ENCODE peak calls at places on chromosomes 5 and 9, in ten cellular contexts. One of them, this sample, is unnamed.

GRCh38 chr5:115262405-115263247 is at the start of gene PGGT1B:
- DNase-seq in activated CD4-positive, alpha-beta T cell treated with anti-CD3 and anti-CD28 coated beads for 4 hours: peak
- DNase-seq in HCT116: peak
- DNase-seq in stimulated activated CD4-positive, alpha-beta T cell treated with anti-CD3 and anti-CD28 coated beads, Interleukin-12 subunit alpha, Interleukin-12 subunit beta, amount 100 ng/mL, for 24 hours: peak
- DNase-seq in sigmoid colon: peak
- DNase-seq in NCI-H1092 treated with DMSO at 0.1 percent for 48 hours: peak
- DNase-seq in LoVo: peak
- DNase-seq in stimulated activated naive CD8-positive, alpha-beta T cell treated with anti-CD3 and anti-CD28 coated beads, Interleukin-15, amount 100 ng/mL, for 72 hours: peak
- DNase-seq in kidney glomerular epithelial cell: peak
- DNase-seq in stimulated activated CD8-positive, alpha-beta memory T cell treated with anti-CD3 and anti-CD28 coated beads, Interleukin-15, amount 100 ng/mL, for 24 hours: peak
- DNase-seq in this sample: peak

GRCh38 chr9:135344523-135344901 is 135.1 kb upstream of the PPP1R26 start:
- DNase-seq in stimulated activated naive CD8-positive, alpha-beta T cell treated with anti-CD3 and anti-CD28 coated beads, Interleukin-15, amount 100 ng/mL, for 72 hours: no peak
- DNase-seq in activated CD4-positive, alpha-beta T cell treated with anti-CD3 and anti-CD28 coated beads for 4 hours: no peak
- DNase-seq in HCT116: no peak
- DNase-seq in stimulated activated CD4-positive, alpha-beta T cell treated with anti-CD3 and anti-CD28 coated beads, Interleukin-12 subunit alpha, Interleukin-12 subunit beta, amount 100 ng/mL, for 24 hours: no peak
- DNase-seq in kidney glomerular epithelial cell: no peak
- DNase-seq in stimulated activated CD8-positive, alpha-beta memory T cell treated with anti-CD3 and anti-CD28 coated beads, Interleukin-15, amount 100 ng/mL, for 24 hours: no peak
- DNase-seq in LoVo: no peak
- DNase-seq in sigmoid colon: no peak
- DNase-seq in NCI-H1092 treated with DMSO at 0.1 percent for 48 hours: no peak
- DNase-seq in this sample: no peak

GRCh38 chr5:174227228-174227627 is 181.7 kb downstream of the NSG2 start:
- DNase-seq in stimulated activated naive CD8-positive, alpha-beta T cell treated with anti-CD3 and anti-CD28 coated beads, Interleukin-15, amount 100 ng/mL, for 72 hours: no peak
- DNase-seq in HCT116: no peak
- DNase-seq in LoVo: no peak
- DNase-seq in stimulated activated CD4-positive, alpha-beta T cell treated with anti-CD3 and anti-CD28 coated beads, Interleukin-12 subunit alpha, Interleukin-12 subunit beta, amount 100 ng/mL, for 24 hours: no peak
- DNase-seq in NCI-H1092 treated with DMSO at 0.1 percent for 48 hours: no peak
- DNase-seq in kidney glomerular epithelial cell: no peak
- DNase-seq in activated CD4-positive, alpha-beta T cell treated with anti-CD3 and anti-CD28 coated beads for 4 hours: no peak
- DNase-seq in stimulated activated CD8-positive, alpha-beta memory T cell treated with anti-CD3 and anti-CD28 coated beads, Interleukin-15, amount 100 ng/mL, for 24 hours: no peak
- DNase-seq in sigmoid colon: no peak
- DNase-seq in this sample: no peak

GRCh38 chr5:124519396-124519795 is 227.0 kb downstream of the ZNF608 start:
- DNase-seq in sigmoid colon: no peak
- DNase-seq in activated CD4-positive, alpha-beta T cell treated with anti-CD3 and anti-CD28 coated beads for 4 hours: no peak
- DNase-seq in stimulated activated naive CD8-positive, alpha-beta T cell treated with anti-CD3 and anti-CD28 coated beads, Interleukin-15, amount 100 ng/mL, for 72 hours: no peak
- DNase-seq in NCI-H1092 treated with DMSO at 0.1 percent for 48 hours: no peak
- DNase-seq in LoVo: no peak
- DNase-seq in stimulated activated CD4-positive, alpha-beta T cell treated with anti-CD3 and anti-CD28 coated beads, Interleukin-12 subunit alpha, Interleukin-12 subunit beta, amount 100 ng/mL, for 24 hours: no peak
- DNase-seq in stimulated activated CD8-positive, alpha-beta memory T cell treated with anti-CD3 and anti-CD28 coated beads, Interleukin-15, amount 100 ng/mL, for 24 hours: no peak
- DNase-seq in kidney glomerular epithelial cell: no peak
- DNase-seq in HCT116: no peak
- DNase-seq in this sample: no peak

GRCh38 chr5:87137280-87137679 is 130.4 kb upstream of the RASA1 start:
- DNase-seq in stimulated activated naive CD8-positive, alpha-beta T cell treated with anti-CD3 and anti-CD28 coated beads, Interleukin-15, amount 100 ng/mL, for 72 hours: no peak
- DNase-seq in LoVo: no peak
- DNase-seq in NCI-H1092 treated with DMSO at 0.1 percent for 48 hours: no peak
- DNase-seq in activated CD4-positive, alpha-beta T cell treated with anti-CD3 and anti-CD28 coated beads for 4 hours: no peak
- DNase-seq in HCT116: no peak
- DNase-seq in sigmoid colon: no peak
- DNase-seq in stimulated activated CD4-positive, alpha-beta T cell treated with anti-CD3 and anti-CD28 coated beads, Interleukin-12 subunit alpha, Interleukin-12 subunit beta, amount 100 ng/mL, for 24 hours: no peak
- DNase-seq in kidney glomerular epithelial cell: no peak
- DNase-seq in stimulated activated CD8-positive, alpha-beta memory T cell treated with anti-CD3 and anti-CD28 coated beads, Interleukin-15, amount 100 ng/mL, for 24 hours: no peak
- DNase-seq in this sample: no peak

GRCh38 chr9:93064392-93065124 is 6.1 kb downstream of the SUSD3 start:
- DNase-seq in activated CD4-positive, alpha-beta T cell treated with anti-CD3 and anti-CD28 coated beads for 4 hours: peak
- DNase-seq in stimulated activated CD4-positive, alpha-beta T cell treated with anti-CD3 and anti-CD28 coated beads, Interleukin-12 subunit alpha, Interleukin-12 subunit beta, amount 100 ng/mL, for 24 hours: peak
- DNase-seq in NCI-H1092 treated with DMSO at 0.1 percent for 48 hours: no peak
- DNase-seq in LoVo: no peak
- DNase-seq in HCT116: no peak
- DNase-seq in sigmoid colon: no peak
- DNase-seq in stimulated activated CD8-positive, alpha-beta memory T cell treated with anti-CD3 and anti-CD28 coated beads, Interleukin-15, amount 100 ng/mL, for 24 hours: peak
- DNase-seq in kidney glomerular epithelial cell: no peak
- DNase-seq in stimulated activated naive CD8-positive, alpha-beta T cell treated with anti-CD3 and anti-CD28 coated beads, Interleukin-15, amount 100 ng/mL, for 72 hours: peak
- DNase-seq in this sample: peak

GRCh38 chr5:33843579-33843978 is 48.2 kb downstream of the ADAMTS12 start:
- DNase-seq in activated CD4-positive, alpha-beta T cell treated with anti-CD3 and anti-CD28 coated beads for 4 hours: no peak
- DNase-seq in stimulated activated CD8-positive, alpha-beta memory T cell treated with anti-CD3 and anti-CD28 coated beads, Interleukin-15, amount 100 ng/mL, for 24 hours: no peak
- DNase-seq in stimulated activated CD4-positive, alpha-beta T cell treated with anti-CD3 and anti-CD28 coated beads, Interleukin-12 subunit alpha, Interleukin-12 subunit beta, amount 100 ng/mL, for 24 hours: no peak
- DNase-seq in kidney glomerular epithelial cell: no peak
- DNase-seq in stimulated activated naive CD8-positive, alpha-beta T cell treated with anti-CD3 and anti-CD28 coated beads, Interleukin-15, amount 100 ng/mL, for 72 hours: no peak
- DNase-seq in HCT116: no peak
- DNase-seq in sigmoid colon: no peak
- DNase-seq in NCI-H1092 treated with DMSO at 0.1 percent for 48 hours: no peak
- DNase-seq in LoVo: no peak
- DNase-seq in this sample: no peak

GRCh38 chr5:168249923-168250322 is 41.5 kb upstream of the WWC1 start:
- DNase-seq in HCT116: no peak
- DNase-seq in stimulated activated naive CD8-positive, alpha-beta T cell treated with anti-CD3 and anti-CD28 coated beads, Interleukin-15, amount 100 ng/mL, for 72 hours: no peak
- DNase-seq in stimulated activated CD4-positive, alpha-beta T cell treated with anti-CD3 and anti-CD28 coated beads, Interleukin-12 subunit alpha, Interleukin-12 subunit beta, amount 100 ng/mL, for 24 hours: no peak
- DNase-seq in NCI-H1092 treated with DMSO at 0.1 percent for 48 hours: no peak
- DNase-seq in sigmoid colon: no peak
- DNase-seq in LoVo: no peak
- DNase-seq in kidney glomerular epithelial cell: no peak
- DNase-seq in activated CD4-positive, alpha-beta T cell treated with anti-CD3 and anti-CD28 coated beads for 4 hours: no peak
- DNase-seq in stimulated activated CD8-positive, alpha-beta memory T cell treated with anti-CD3 and anti-CD28 coated beads, Interleukin-15, amount 100 ng/mL, for 24 hours: no peak
- DNase-seq in this sample: no peak

GRCh38 chr9:113526841-113527240 is 63.3 kb downstream of the RGS3 start:
- DNase-seq in stimulated activated naive CD8-positive, alpha-beta T cell treated with anti-CD3 and anti-CD28 coated beads, Interleukin-15, amount 100 ng/mL, for 72 hours: no peak
- DNase-seq in sigmoid colon: peak
- DNase-seq in kidney glomerular epithelial cell: no peak
- DNase-seq in activated CD4-positive, alpha-beta T cell treated with anti-CD3 and anti-CD28 coated beads for 4 hours: no peak
- DNase-seq in stimulated activated CD8-positive, alpha-beta memory T cell treated with anti-CD3 and anti-CD28 coated beads, Interleukin-15, amount 100 ng/mL, for 24 hours: no peak
- DNase-seq in HCT116: no peak
- DNase-seq in NCI-H1092 treated with DMSO at 0.1 percent for 48 hours: no peak
- DNase-seq in LoVo: no peak
- DNase-seq in stimulated activated CD4-positive, alpha-beta T cell treated with anti-CD3 and anti-CD28 coated beads, Interleukin-12 subunit alpha, Interleukin-12 subunit beta, amount 100 ng/mL, for 24 hours: no peak
- DNase-seq in this sample: no peak

This sample was measured in activated B cell treated with CpG ODN at 0.5 μM for 24 hours.